ENCODE peak calls at places on chromosomes 16 and 17, in nine cellular contexts. T is ovary, F is GM12892, N is lower leg skin, A is H1, L is HepG2, B is A549, I is prostate gland, O is heart left ventricle. D is an unnamed sample.
A peak's percentile ranks its signal among the peaks of the same experiment; 100 is the strongest.

GRCh38 chr16:4796982-4797804 is 2.0 kb downstream of the SMIM22 start:
- DNase-seq in T (no peak), F (no peak), N (no peak), A (no peak), L (no peak), B (no peak), I (no peak), O (no peak), D (no peak)

GRCh38 chr16:73268311-73268997 is 220.5 kb upstream of the ZFHX3 start:
- DNase-seq in T (no peak), F (no peak), N (no peak), A (no peak), L (peak; percentile 12), B (peak; percentile 10), I (no peak), O (no peak), D (no peak)

GRCh38 chr17:74139120-74139519 is 64.4 kb upstream of the RPL38 start:
- DNase-seq in T (no peak), F (no peak), N (no peak), A (no peak), L (no peak), B (no peak), I (no peak), O (no peak), D (no peak)

GRCh38 chr17:44589316-44590071 is 32.2 kb downstream of the FZD2 start:
- DNase-seq in T (no peak), F (no peak), N (no peak), A (no peak), L (no peak), B (no peak), I (no peak), O (no peak), D (no peak)

GRCh38 chr16:29862383-29862883 is 593 bp downstream of the CDIPT start:
- DNase-seq in T (no peak), F (no peak), N (no peak), A (no peak), L (no peak), B (no peak), I (peak; percentile 39), O (no peak), D (peak; percentile 69)

GRCh38 chr16:71255721-71256120 is 25.2 kb upstream of the HYDIN start:
- DNase-seq in T (no peak), F (no peak), N (no peak), A (no peak), L (no peak), B (no peak), I (no peak), O (no peak), D (no peak)

GRCh38 chr17:74631468-74632195 is 8.1 kb upstream of the CD300E start:
- DNase-seq in T (no peak), F (no peak), N (no peak), A (no peak), L (no peak), B (no peak), I (no peak), O (no peak), D (no peak)

GRCh38 chr17:55444471-55445441 is 23.1 kb upstream of the MMD start:
- DNase-seq in T (no peak), F (no peak), N (no peak), A (no peak), L (peak; percentile 91), B (no peak), I (no peak), O (no peak), D (peak; percentile 2)

GRCh38 chr17:35062284-35062683 is 1.2 kb downstream of the RFFL start:
- DNase-seq in T (no peak), F (no peak), N (no peak), A (no peak), L (no peak), B (no peak), I (no peak), O (no peak), D (peak; percentile 59)

GRCh38 chr17:35069311-35069710 is 5.8 kb upstream of the RFFL start:
- DNase-seq in T (no peak), F (no peak), N (no peak), A (no peak), L (no peak), B (no peak), I (no peak), O (no peak), D (no peak)

GRCh38 chr17:35065880-35066279 is 2.4 kb upstream of the RFFL start:
- DNase-seq in T (no peak), F (no peak), N (no peak), A (no peak), L (no peak), B (no peak), I (no peak), O (no peak), D (no peak)

GRCh38 chr17:35068249-35068648 is 4.7 kb upstream of the RFFL start:
- DNase-seq in T (no peak), F (no peak), N (no peak), A (no peak), L (no peak), B (no peak), I (no peak), O (no peak), D (peak; percentile 21)

DNA sequence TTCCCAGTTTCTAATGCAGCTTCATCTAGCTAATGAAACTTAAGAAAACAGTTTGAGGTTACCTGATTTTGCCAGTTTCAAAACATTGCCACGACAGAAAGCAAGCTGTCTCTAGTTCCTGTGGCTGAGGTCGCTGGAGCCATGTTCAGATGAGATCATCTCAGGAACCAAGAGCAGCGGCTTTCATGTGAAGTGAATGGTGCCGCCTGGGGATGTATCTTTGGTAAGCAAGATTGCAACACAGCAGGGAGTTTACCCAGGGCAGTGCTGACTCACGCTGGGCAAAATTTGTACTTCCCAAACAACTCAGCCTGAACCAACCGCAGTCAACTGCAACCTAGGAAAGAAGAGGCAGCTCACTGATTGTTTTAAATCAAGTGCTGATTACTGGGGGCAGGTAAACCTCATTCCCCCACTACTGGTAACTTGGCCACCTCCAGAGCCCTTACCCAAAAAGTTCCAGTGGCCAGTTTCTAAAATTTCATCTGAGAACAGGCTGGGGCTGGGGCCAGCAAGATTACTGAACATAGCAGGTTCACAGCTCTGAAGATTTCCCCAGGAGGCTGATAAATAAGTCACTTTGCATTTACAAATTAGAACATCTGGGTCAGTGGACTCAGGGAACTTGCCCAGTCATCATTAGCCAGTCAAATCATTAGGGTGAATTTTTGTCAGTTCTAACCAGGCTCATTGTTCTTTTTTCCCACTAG is at the start of gene RFFL:
- DNase-seq in T (peak; percentile 64), F (peak; percentile 49), N (peak; percentile 97), A (peak; percentile 75), L (peak; percentile 98), B (peak; percentile 99), I (peak; percentile 96), O (peak; percentile 89), D (peak; percentile 95)
- TF ChIP-seq POLR2A in T (peak; percentile 19), F (peak; percentile 26), N (no peak), A (peak; percentile 16), L (peak; percentile 60), B (peak; percentile 31), I (no peak), O (peak; percentile 43), D (peak; percentile 72)

GRCh38 chr17:41692722-41693521 is 4.2 kb downstream of the EIF1 start:
- DNase-seq in T (no peak), F (no peak), N (no peak), A (no peak), L (no peak), B (no peak), I (no peak), O (no peak), D (peak; percentile 49)
- TF ChIP-seq POLR2A in T (no peak), F (no peak), N (no peak), A (peak; percentile 69), L (peak; percentile 28), B (no peak), I (no peak), O (no peak), D (peak; percentile 46)

DNA sequence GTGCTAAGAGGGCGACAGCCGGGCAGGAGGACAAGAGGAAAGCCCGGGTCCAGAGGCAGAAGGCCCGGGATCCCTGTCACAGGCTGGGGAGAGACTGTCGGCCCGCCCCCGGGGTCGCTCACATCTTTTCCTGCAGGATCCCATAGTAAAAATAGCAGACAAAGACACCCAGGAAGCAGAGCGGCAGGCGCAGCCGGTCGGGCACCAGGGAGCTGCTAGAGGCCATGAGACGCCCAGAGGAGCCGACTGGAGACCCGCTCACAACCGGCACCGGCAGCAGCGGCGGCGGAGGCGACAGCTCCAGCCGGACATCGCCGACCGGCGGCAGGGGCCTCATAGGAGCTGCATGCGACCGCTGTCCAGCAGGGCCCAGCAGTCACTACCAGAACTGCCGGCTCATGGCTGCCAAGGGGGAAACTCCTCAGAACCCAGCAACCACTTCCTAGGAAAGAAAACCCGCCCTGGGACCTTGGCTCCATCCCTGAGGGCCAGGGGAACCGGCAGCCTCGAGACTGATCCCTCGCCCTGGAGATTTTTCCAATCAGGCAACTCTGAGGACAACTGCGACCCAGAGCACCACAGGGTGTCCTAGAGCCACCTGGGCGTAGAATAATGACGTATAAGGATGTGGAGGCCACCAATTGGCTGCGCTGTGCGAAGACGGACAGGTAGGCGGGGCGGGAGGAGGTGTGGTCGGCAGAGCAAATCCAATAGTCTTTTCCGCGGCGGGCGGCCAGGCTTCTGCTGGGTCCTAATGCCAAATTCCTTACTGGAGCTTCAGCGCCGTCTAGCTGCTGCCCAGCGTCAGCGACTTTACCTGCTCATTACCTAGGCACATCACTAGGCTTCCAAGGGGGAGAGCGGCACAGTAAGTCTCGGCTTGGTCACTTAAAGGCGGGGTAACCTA is at the start of gene SLC35B1:
- DNase-seq in T (peak; percentile 98), F (peak; percentile 96), N (peak; percentile 100), A (peak; percentile 94), L (peak; percentile 99), B (peak; percentile 100), I (peak; percentile 99), O (peak; percentile 100), D (peak; percentile 99)
- TF ChIP-seq POLR2A in T (peak; percentile 33), F (peak; percentile 80), N (no peak), A (peak; percentile 88), L (peak; percentile 58), B (peak; percentile 75), I (no peak), O (peak; percentile 70), D (peak; percentile 58)

GRCh38 chr17:8153550-8153956 is 1.3 kb upstream of the PER1 start:
- DNase-seq in T (peak; percentile 71), F (no peak), N (peak; percentile 96), A (no peak), L (peak; percentile 97), B (peak; percentile 87), I (no peak), O (peak; percentile 91), D (peak; percentile 70)

GRCh38 chr17:8152981-8153549 is 861 bp upstream of the PER1 start:
- DNase-seq in T (peak; percentile 55), F (no peak), N (peak; percentile 88), A (no peak), L (no peak), B (no peak), I (no peak), O (no peak), D (no peak)

GRCh38 chr17:8151120-8151640 is 1.0 kb downstream of the PER1 start:
- DNase-seq in T (peak; percentile 95), F (peak; percentile 94), N (peak; percentile 98), A (peak; percentile 81), L (no peak), B (no peak), I (peak; percentile 77), O (peak; percentile 96), D (peak; percentile 87)

GRCh38 chr17:8151641-8152111 is 528 bp downstream of the PER1 start:
- DNase-seq in T (peak; percentile 88), F (no peak), N (peak; percentile 98), A (no peak), L (no peak), B (no peak), I (peak; percentile 83), O (peak; percentile 96), D (peak; percentile 67)

DNA sequence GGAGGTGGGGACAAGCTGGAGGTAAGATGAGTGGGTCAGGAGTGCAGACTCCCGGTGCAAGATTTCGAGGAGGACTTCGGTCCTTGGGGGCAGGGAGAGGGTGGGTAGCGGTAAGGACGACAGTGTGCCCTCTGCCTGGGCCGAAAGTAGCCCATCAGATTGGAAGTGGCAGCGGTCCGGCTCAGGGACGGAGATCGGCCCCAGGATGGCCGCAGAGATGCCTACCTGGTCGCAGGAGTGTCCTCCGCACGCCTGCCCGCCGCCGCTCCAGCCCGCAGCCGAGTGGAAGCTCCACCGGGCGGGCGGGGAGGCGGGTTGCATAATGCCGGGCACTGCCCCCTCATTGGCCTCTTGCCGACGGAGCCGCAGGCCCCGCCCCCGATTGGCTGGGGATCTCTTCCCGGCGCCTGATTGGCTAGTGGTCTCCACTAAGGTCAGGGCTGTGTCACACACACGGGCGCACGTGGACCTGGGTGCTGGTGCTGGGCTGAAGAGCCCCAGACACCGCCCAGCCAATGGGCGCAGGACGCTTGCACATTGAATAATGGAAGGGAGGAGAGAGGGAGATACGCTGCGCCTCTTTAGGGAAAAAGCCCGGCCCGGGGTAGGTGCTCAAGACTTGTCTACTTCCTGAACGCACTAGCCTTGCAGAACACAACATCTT is at the start of gene PER1:
- DNase-seq in T (peak; percentile 97), F (peak; percentile 86), N (peak; percentile 99), A (peak; percentile 96), L (peak; percentile 68), B (peak; percentile 98), I (peak; percentile 95), O (peak; percentile 99), D (peak; percentile 94)
- TF ChIP-seq POLR2A in T (peak; percentile 90), F (peak; percentile 88), N (no peak), A (peak; percentile 88), L (peak; percentile 79), B (peak; percentile 37), I (peak; percentile 96), O (peak; percentile 96), D (peak; percentile 94)

D was measured in erythroblast.